ENCODE peak calls at places on chromosomes 1 and 21, in seven cellular contexts. V, W, L, O, I, P and X are unnamed samples.

GRCh38 chr1:45266151-45266801 is 59.9 kb upstream of the ZSWIM5 start:
- DNase-seq in L (peak), V (peak), P (no peak), I (no peak), O (no peak), W (peak), X (no peak)

GRCh38 chr1:205709059-205709398 is 28.7 kb upstream of the SLC45A3 start:
- DNase-seq in I (no peak), L (no peak), W (no peak), V (no peak), O (no peak), P (no peak), X (no peak)

GRCh38 chr1:29542476-29543015 is 306.2 kb downstream of the PTPRU start:
- DNase-seq in P (no peak), O (peak), V (peak), L (no peak), I (no peak), W (no peak), X (no peak)

GRCh38 chr21:39007532-39007931 is 175.7 kb downstream of the PSMG1 start:
- DNase-seq in V (no peak), W (peak), I (no peak), P (no peak), O (no peak), L (peak), X (no peak)

GRCh38 chr1:19398309-19398760 is 86.2 kb downstream of the SLC66A1 start:
- DNase-seq in V (no peak), O (no peak), P (no peak), I (no peak), L (peak), W (no peak), X (no peak)

GRCh38 chr1:241440904-241441303 is 78.7 kb downstream of the FH start:
- DNase-seq in V (no peak), L (no peak), O (no peak), P (no peak), I (no peak), W (no peak), X (no peak)

GRCh38 chr1:184752656-184753055 is 2.0 kb downstream of the EDEM3 start:
- DNase-seq in W (no peak), V (no peak), O (no peak), I (no peak), L (no peak), P (no peak), X (no peak)

GRCh38 chr1:242002072-242002471 is 3.2 kb upstream of the MAP1LC3C start:
- DNase-seq in I (no peak), L (no peak), O (no peak), W (no peak), V (no peak), P (no peak), X (no peak)

GRCh38 chr21:17053321-17053720 is 459.5 kb upstream of the CXADR start:
- DNase-seq in L (no peak), P (no peak), V (no peak), O (no peak), I (no peak), W (no peak), X (no peak)

GRCh38 chr1:224042557-224043118 is 71.3 kb upstream of the FBXO28 start:
- DNase-seq in O (no peak), W (no peak), V (no peak), I (no peak), L (no peak), P (peak), X (no peak)

GRCh38 chr1:172898866-172899265 is 151.9 kb downstream of the TNFSF18 start:
- DNase-seq in O (no peak), V (no peak), P (no peak), I (no peak), L (no peak), W (no peak), X (no peak)

GRCh38 chr1:21099034-21099868 is 77.4 kb downstream of the EIF4G3 start:
- DNase-seq in P (peak), W (no peak), V (no peak), O (no peak), I (no peak), L (peak), X (no peak)

GRCh38 chr1:173248247-173248940 is 41.3 kb upstream of the TNFSF4 start:
- DNase-seq in I (no peak), L (peak), V (no peak), P (no peak), O (no peak), W (no peak), X (no peak)

GRCh38 chr1:56958526-56958925 is 7.3 kb downstream of the C8B start:
- DNase-seq in I (no peak), L (peak), V (no peak), O (no peak), P (no peak), W (no peak), X (no peak)

GRCh38 chr1:11044849-11045427 is 2.1 kb downstream of the MASP2 start:
- DNase-seq in L (no peak), V (no peak), I (no peak), W (no peak), O (no peak), P (no peak), X (no peak)

GRCh38 chr1:3365519-3366158 is 88.8 kb upstream of the ARHGEF16 start:
- DNase-seq in L (no peak), V (no peak), P (no peak), I (no peak), O (no peak), W (no peak), X (no peak)

GRCh38 chr1:107741242-107741641 is 223.7 kb downstream of the VAV3 start:
- DNase-seq in O (no peak), P (no peak), V (no peak), W (no peak), I (no peak), L (no peak), X (no peak)

GRCh38 chr1:223304931-223305330 is 59.0 kb downstream of the SUSD4 start:
- DNase-seq in V (no peak), L (no peak), I (no peak), P (no peak), O (no peak), W (no peak), X (no peak)

GRCh38 chr21:46385846-46386725 is 62.1 kb downstream of the PCNT start:
- DNase-seq in P (no peak), O (no peak), L (no peak), W (no peak), V (no peak), I (no peak), X (no peak)

GRCh38 chr1:169110265-169110664 is 3.8 kb downstream of the ATP1B1 start:
- DNase-seq in I (no peak), O (no peak), P (no peak), W (no peak), L (no peak), V (no peak), X (no peak)

GRCh38 chr1:233277637-233278413 is 17.7 kb downstream of the PCNX2 start:
- DNase-seq in O (no peak), L (no peak), V (no peak), W (no peak), I (no peak), P (no peak), X (no peak)

GRCh38 chr1:33641099-33641830 is 168.8 kb downstream of the ZSCAN20 start:
- DNase-seq in L (peak), O (no peak), P (peak), I (no peak), V (no peak), W (no peak), X (no peak)

GRCh38 chr1:39754906-39755504 is 16.1 kb downstream of the OXCT2 start:
- DNase-seq in W (no peak), P (no peak), I (no peak), O (no peak), L (no peak), V (no peak), X (no peak)

GRCh38 chr1:28091043-28091781 is 2.8 kb upstream of the EYA3 start:
- DNase-seq in V (peak), P (peak), W (peak), I (peak), O (peak), L (peak), X (peak)

GRCh38 chr1:55369474-55369873 is 154.3 kb upstream of the USP24 start:
- DNase-seq in L (peak), V (no peak), P (no peak), O (no peak), W (no peak), I (no peak), X (no peak)

GRCh38 chr1:43318831-43319230 is 18.0 kb downstream of the TIE1 start:
- DNase-seq in L (no peak), P (no peak), O (no peak), I (peak), V (no peak), W (no peak), X (no peak)

GRCh38 chr1:43317817-43318471 is 17.2 kb downstream of the TIE1 start:
- DNase-seq in P (no peak), W (no peak), V (peak), I (peak), L (no peak), O (no peak), X (no peak)

GRCh38 chr1:43315481-43315880 is 14.7 kb downstream of the TIE1 start:
- DNase-seq in V (peak), O (no peak), L (no peak), P (no peak), I (peak), W (no peak), X (no peak)

GRCh38 chr1:43315963-43316737 is 15.4 kb downstream of the TIE1 start:
- DNase-seq in W (no peak), P (no peak), O (no peak), I (peak), V (peak), L (no peak), X (no peak)

DNA sequence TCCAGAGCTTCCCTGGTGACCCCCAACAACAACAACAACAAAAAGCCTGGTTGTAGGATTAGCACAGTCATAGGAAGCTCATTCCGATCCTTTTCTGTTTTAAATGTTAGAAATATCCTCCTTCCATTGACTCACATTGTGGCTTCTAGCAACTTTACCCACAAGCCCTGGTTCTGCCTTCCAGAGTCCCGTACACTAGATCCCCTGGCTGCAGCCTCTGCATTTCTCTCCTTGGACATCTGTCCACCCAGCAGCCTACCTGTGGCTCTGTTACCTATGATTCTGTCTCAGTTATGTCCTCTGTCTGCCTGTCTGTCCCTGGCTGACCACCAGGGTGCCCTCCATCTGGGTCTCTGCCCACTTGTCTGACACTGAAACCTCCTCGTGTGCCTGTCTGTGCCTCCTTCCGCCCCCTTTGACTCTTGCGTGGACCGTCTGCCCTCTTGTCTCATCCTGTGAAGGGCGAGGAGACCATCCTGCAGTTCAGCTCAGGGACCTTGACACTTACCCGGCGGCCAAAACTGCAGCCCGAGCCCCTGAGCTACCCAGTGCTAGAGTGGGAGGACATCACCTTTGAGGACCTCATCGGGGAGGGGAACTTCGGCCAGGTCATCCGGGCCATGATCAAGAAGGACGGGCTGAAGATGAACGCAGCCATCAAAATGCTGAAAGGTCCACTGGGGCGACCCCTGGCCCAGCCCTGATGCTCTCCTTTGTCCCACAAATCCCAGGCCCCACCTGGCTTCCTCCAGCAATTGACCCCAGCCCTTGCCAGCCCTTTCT is 16.1 kb downstream of the TIE1 start:
- DNase-seq in V (no peak), O (no peak), W (no peak), L (no peak), P (no peak), I (peak), X (no peak)
- TF ChIP-seq CTCF in V (no peak), O (no peak), W (no peak), L (no peak), P (peak), I (no peak), X (no peak)

GRCh38 chr21:32360401-32360981 is 32.3 kb downstream of the URB1 start:
- DNase-seq in O (no peak), P (no peak), L (peak), I (no peak), V (no peak), W (peak), X (no peak)

GRCh38 chr21:32356874-32357395 is 35.9 kb downstream of the URB1 start:
- DNase-seq in L (no peak), I (no peak), W (no peak), O (no peak), P (no peak), V (no peak), X (no peak)

GRCh38 chr21:32364801-32365200 is 28.0 kb downstream of the URB1 start:
- DNase-seq in W (no peak), P (no peak), V (no peak), O (no peak), I (no peak), L (no peak), X (no peak)

GRCh38 chr21:32364387-32364786 is 28.4 kb downstream of the URB1 start:
- DNase-seq in W (peak), O (no peak), V (no peak), L (no peak), P (no peak), I (peak), X (no peak)

DNA sequence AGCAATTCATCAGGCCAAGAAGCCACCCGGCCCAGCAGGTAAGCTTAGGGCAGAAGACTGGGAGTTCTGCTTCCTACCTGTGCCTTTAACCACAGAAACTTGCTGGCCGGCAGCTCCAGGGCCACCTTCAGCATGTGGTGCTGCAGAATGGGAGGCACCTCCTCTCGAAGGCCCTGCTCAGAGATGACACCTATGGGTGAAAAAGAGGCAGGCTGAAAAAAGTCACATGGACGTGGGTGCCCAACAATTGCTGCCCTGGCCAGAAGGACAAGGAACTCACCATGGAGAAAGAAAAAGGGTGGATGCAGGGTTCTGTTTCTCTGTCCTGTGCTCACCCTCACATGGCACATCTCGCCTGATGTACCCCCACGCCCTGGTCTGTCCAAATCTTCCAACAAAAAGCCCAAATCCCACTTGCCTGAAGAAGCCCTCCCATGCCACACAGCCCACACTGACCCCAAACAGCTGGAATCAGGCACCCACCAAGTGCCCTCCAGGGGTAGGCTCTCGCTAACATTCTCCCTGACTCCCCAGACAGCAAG is 33.0 kb downstream of the URB1 start:
- DNase-seq in V (no peak), W (no peak), L (no peak), P (no peak), O (no peak), I (no peak), X (no peak)
- TF ChIP-seq CTCF in V (no peak), W (peak), L (peak), P (peak), O (no peak), I (no peak), X (no peak)

GRCh38 chr1:186473047-186473446 is 12.1 kb upstream of the PDC start:
- DNase-seq in W (no peak), P (no peak), V (no peak), L (no peak), I (no peak), O (no peak), X (no peak)
- TF ChIP-seq CTCF in W (no peak), P (no peak), V (no peak), L (no peak), I (no peak), O (no peak), X (no peak)

DNA sequence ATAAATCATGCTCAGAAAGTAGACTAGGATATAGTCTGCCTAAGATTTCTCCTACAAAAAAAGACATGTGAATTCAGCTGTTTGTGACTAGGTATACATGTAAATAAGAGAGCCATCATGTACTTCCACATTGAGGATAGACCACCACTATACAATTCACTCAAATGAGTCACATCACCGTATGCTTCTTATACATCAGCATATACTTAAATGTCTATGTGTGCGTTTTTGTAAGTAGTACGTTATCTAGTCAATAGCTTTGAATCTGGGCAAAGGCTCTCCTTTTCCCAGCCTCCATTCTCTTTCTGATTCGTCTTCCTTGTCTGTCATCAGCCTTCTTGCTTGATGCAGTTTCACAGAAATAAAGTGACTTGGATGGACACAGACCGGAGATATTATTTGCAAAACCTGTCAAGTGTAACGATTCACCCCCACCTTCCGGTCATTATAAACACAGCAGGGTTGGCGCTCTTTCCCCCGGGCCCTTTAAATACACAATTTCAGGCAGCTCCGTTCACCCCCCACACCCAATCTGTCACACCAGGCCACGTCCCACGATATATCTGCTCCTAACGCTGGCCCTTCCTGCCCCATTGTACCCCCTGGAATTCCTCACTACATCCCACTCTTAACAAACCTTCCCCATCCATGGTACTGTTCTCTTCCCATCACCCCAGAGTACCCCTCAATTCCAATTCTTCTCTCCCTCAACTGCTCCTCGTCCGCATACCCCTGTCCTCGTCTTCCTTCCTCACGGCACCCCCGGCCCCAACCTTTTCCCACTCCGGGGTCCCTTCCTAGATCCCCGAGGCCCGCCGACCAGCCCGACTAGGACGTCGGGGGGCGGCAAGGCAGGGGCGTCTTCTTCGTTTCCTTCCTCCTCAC is 636 bp downstream of the VAMP4 start:
- DNase-seq in P (peak), I (no peak), V (no peak), W (peak), L (peak), O (peak), X (no peak)
- TF ChIP-seq CTCF in P (no peak), I (no peak), V (peak), W (peak), L (peak), O (no peak), X (peak)

DNA sequence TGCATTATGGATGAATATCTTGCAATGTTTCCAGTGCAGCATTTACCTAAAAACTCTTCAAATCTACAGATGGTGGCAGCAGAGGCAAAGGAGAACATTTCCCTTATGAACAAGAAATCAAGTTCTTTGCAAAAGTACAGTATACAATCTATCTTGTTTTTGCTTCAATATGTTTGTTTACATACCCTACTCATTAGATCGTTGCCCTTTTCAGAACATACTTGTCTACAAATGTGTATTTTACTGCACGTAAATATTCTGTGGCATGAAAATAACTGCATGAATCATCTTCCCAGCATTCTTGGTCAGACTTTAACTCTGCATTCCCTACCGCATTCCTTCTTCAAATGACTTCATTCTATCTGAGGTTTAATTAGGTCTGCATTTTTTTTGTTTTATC is 212.7 kb downstream of the ZP4 start:
- DNase-seq in I (no peak), W (no peak), P (peak), O (no peak), L (peak), V (no peak), X (no peak)
- TF ChIP-seq CTCF in I (no peak), W (no peak), P (no peak), O (no peak), L (no peak), V (no peak), X (peak)

GRCh38 chr1:153833171-153833570 is 58.0 kb downstream of the SLC27A3 start:
- DNase-seq in I (no peak), V (no peak), O (no peak), L (no peak), W (no peak), P (no peak), X (no peak)

GRCh38 chr1:153832293-153832692 is 57.1 kb downstream of the SLC27A3 start:
- DNase-seq in L (no peak), I (no peak), O (no peak), W (no peak), V (no peak), P (no peak), X (no peak)

GRCh38 chr1:153827168-153827964 is 52.2 kb downstream of the SLC27A3 start:
- DNase-seq in O (no peak), W (no peak), P (peak), L (no peak), V (no peak), I (no peak), X (no peak)
- TF ChIP-seq CTCF in O (no peak), W (no peak), P (no peak), L (no peak), V (no peak), I (no peak), X (no peak)